ENCODE peak calls at places on chromosomes 5 and 9, in nine cellular contexts. J is body of pancreas; U is CD8-positive, alpha-beta T cell; B is astrocyte of the spinal cord; G is lower leg skin; W is cardiac fibroblast; H is AG10803; L is CD8-positive, alpha-beta memory T cell; Z is cardiac muscle cell. I is an unnamed sample.

GRCh38 chr9:93225892-93226291 is 42.0 kb downstream of the WNK2 start:
- DNase-seq in J (no peak), U (no peak), B (no peak), G (no peak), W (no peak), H (no peak), L (no peak), Z (no peak), I (no peak)

GRCh38 chr5:115375922-115376321 is 79.5 kb upstream of the CCDC112 start:
- DNase-seq in J (peak; percentile 69), U (no peak), B (no peak), G (no peak), W (peak; percentile 52), H (peak; percentile 66), L (no peak), Z (no peak), I (no peak)

GRCh38 chr5:150000990-150001659 is 586 bp downstream of the HMGXB3 start:
- DNase-seq in J (peak; percentile 40), U (peak; percentile 28), B (peak; percentile 24), G (peak; percentile 90), W (peak; percentile 57), H (peak; percentile 56), L (peak; percentile 27), Z (peak; percentile 55), I (no peak)

GRCh38 chr9:21812415-21812814 is 10.0 kb downstream of the MTAP start:
- DNase-seq in J (no peak), U (no peak), B (peak; percentile 52), G (no peak), W (peak; percentile 89), H (peak; percentile 54), L (no peak), Z (peak; percentile 50), I (no peak)

GRCh38 chr9:129309041-129309430 is 131.0 kb upstream of the IER5L start:
- DNase-seq in J (peak; percentile 0), U (no peak), B (no peak), G (peak; percentile 37), W (no peak), H (no peak), L (no peak), Z (no peak), I (no peak)

GRCh38 chr9:120841930-120842684 is 615 bp downstream of the PSMD5 start:
- DNase-seq in J (no peak), U (no peak), B (peak; percentile 22), G (no peak), W (peak; percentile 18), H (no peak), L (no peak), Z (peak; percentile 12), I (no peak)

GRCh38 chr5:95901676-95902646 is 59.7 kb downstream of the ELL2 start:
- DNase-seq in J (no peak), U (no peak), B (peak; percentile 67), G (no peak), W (peak; percentile 90), H (no peak), L (no peak), Z (peak; percentile 53), I (peak; percentile 48)

GRCh38 chr5:90099099-90099498 is 310.5 kb downstream of the CETN3 start:
- DNase-seq in J (no peak), U (no peak), B (no peak), G (no peak), W (peak; percentile 11), H (no peak), L (no peak), Z (peak; percentile 77), I (no peak)

DNA sequence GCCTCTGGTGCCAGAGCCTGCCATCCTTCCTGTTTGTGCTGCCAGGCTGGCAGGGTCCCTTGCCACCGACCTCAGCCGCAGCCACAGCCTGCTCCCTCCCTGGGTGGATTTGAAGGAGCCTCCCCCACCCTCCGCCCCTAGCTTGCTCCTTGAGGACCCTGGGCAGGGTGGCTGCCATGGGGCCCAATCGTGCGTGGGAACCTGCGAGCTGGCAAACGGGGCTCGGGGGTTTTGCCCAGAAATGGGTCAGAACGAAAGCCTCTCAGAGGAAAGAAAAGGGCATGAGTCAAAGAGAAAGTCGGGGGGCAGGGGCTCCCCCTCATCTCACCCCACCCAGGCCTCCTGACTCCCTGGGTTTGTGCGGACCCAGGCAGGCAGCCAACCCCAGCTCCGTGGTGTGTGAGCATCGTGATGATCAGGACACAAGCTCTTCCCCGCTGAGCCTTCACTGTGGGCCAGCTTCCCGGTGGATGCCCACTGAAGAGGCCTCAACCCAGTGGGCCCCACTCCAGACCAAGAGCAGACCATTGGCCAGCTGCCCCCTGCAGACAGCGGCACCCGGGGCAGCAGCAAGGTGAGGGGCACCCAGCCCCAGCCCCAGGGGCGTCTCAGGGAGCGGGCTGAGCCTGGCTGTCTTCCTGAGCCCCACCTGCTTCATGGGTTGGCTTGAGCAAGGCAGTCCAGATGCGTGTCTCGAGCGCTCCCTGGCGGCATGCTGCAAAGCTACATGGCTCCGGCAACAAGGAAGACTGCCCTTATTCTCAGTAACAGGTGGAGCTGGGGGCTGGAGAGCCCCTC is 3.0 kb upstream of the FUT7 start:
- DNase-seq in J (peak; percentile 82), U (peak; percentile 91), B (peak; percentile 79), G (peak; percentile 96), W (peak; percentile 85), H (peak; percentile 75), L (peak; percentile 83), Z (peak; percentile 87), I (peak; percentile 39)
- H3K4me3 ChIP-seq in J (no peak overlapping the region), U (peak overlapping the region; percentile 48), B (no peak overlapping the region), G (no peak overlapping the region), W (no peak overlapping the region), H (no peak overlapping the region), L (peak overlapping the region; percentile 58), Z (no peak overlapping the region), I (no peak overlapping the region)

GRCh38 chr5:109406719-109407118 is 3.1 kb downstream of the PJA2 start:
- DNase-seq in J (no peak), U (no peak), B (no peak), G (no peak), W (no peak), H (no peak), L (no peak), Z (no peak), I (no peak)

GRCh38 chr5:109410389-109411174 is 808 bp upstream of the PJA2 start:
- DNase-seq in J (peak; percentile 86), U (peak; percentile 31), B (peak; percentile 86), G (peak; percentile 94), W (peak; percentile 84), H (peak; percentile 80), L (no peak), Z (peak; percentile 91), I (peak; percentile 71)

GRCh38 chr5:109409844-109410388 is at the start of gene PJA2:
- DNase-seq in J (peak; percentile 99), U (peak; percentile 96), B (peak; percentile 100), G (peak; percentile 100), W (peak; percentile 100), H (peak; percentile 100), L (peak; percentile 97), Z (peak; percentile 100), I (peak; percentile 100)

GRCh38 chr5:109409061-109409843 is 522 bp downstream of the PJA2 start:
- DNase-seq in J (peak; percentile 83), U (peak; percentile 82), B (peak; percentile 80), G (peak; percentile 93), W (peak; percentile 89), H (peak; percentile 69), L (peak; percentile 89), Z (peak; percentile 80), I (peak; percentile 62)

GRCh38 chr5:109407913-109408312 is 1.9 kb downstream of the PJA2 start:
- DNase-seq in J (no peak), U (no peak), B (no peak), G (no peak), W (peak; percentile 17), H (no peak), L (no peak), Z (no peak), I (no peak)
- H3K4me3 ChIP-seq in J (peak overlapping the region; percentile 66), U (peak overlapping the region; percentile 73), B (peak overlapping the region; percentile 96), G (no peak overlapping the region), W (peak overlapping the region; percentile 86), H (peak overlapping the region; percentile 76), L (peak overlapping the region; percentile 97), Z (peak overlapping the region; percentile 89), I (peak overlapping the region; percentile 79)

GRCh38 chr5:136030252-136030651 is 1.5 kb downstream of the TGFBI start:
- DNase-seq in J (no peak), U (no peak), B (no peak), G (peak; percentile 37), W (no peak), H (no peak), L (no peak), Z (no peak), I (no peak)

GRCh38 chr5:136028782-136029742 is at the start of gene TGFBI:
- DNase-seq in J (peak; percentile 69), U (peak; percentile 22), B (peak; percentile 75), G (peak; percentile 93), W (peak; percentile 71), H (peak; percentile 74), L (peak; percentile 24), Z (peak; percentile 80), I (no peak)

GRCh38 chr5:136026636-136027035 is 2.2 kb upstream of the TGFBI start:
- DNase-seq in J (no peak), U (no peak), B (no peak), G (peak; percentile 67), W (no peak), H (no peak), L (no peak), Z (no peak), I (no peak)

GRCh38 chr5:136027316-136027715 is 1.5 kb upstream of the TGFBI start:
- DNase-seq in J (no peak), U (no peak), B (no peak), G (peak; percentile 66), W (no peak), H (no peak), L (no peak), Z (no peak), I (no peak)

GRCh38 chr5:136028090-136028489 is 698 bp upstream of the TGFBI start:
- DNase-seq in J (no peak), U (no peak), B (no peak), G (peak; percentile 78), W (no peak), H (no peak), L (no peak), Z (no peak), I (no peak)
- H3K4me3 ChIP-seq in J (no peak overlapping the region), U (no peak overlapping the region), B (no peak overlapping the region), G (no peak overlapping the region), W (no peak overlapping the region), H (no peak overlapping the region), L (no peak overlapping the region), Z (no peak overlapping the region), I (peak overlapping the region; percentile 72)

GRCh38 chr5:173327084-173327947 is 898 bp downstream of the STC2 start:
- DNase-seq in J (peak; percentile 27), U (no peak), B (peak; percentile 53), G (peak; percentile 86), W (peak; percentile 67), H (peak; percentile 68), L (no peak), Z (peak; percentile 76), I (no peak)

GRCh38 chr5:173327948-173328895 is at the start of gene STC2:
- DNase-seq in J (peak; percentile 95), U (no peak), B (peak; percentile 91), G (peak; percentile 90), W (peak; percentile 93), H (peak; percentile 94), L (no peak), Z (peak; percentile 89), I (peak; percentile 80)

GRCh38 chr5:173325091-173325698 is 3.0 kb downstream of the STC2 start:
- DNase-seq in J (no peak), U (no peak), B (no peak), G (peak; percentile 53), W (no peak), H (no peak), L (no peak), Z (no peak), I (no peak)

GRCh38 chr5:173324115-173325001 is 3.9 kb downstream of the STC2 start:
- DNase-seq in J (peak; percentile 97), U (no peak), B (peak; percentile 82), G (peak; percentile 94), W (peak; percentile 72), H (peak; percentile 96), L (no peak), Z (peak; percentile 97), I (no peak)

GRCh38 chr5:173326501-173326960 is 1.7 kb downstream of the STC2 start:
- DNase-seq in J (no peak), U (no peak), B (peak; percentile 91), G (peak; percentile 80), W (peak; percentile 91), H (peak; percentile 95), L (no peak), Z (peak; percentile 84), I (peak; percentile 52)
- H3K4me3 ChIP-seq in J (peak overlapping the region; percentile 47), U (no peak overlapping the region), B (peak overlapping the region; percentile 80), G (no peak overlapping the region), W (peak overlapping the region; percentile 76), H (peak overlapping the region; percentile 98), L (no peak overlapping the region), Z (peak overlapping the region; percentile 73), I (peak overlapping the region; percentile 89)